ENCODE peak calls at places on chromosomes 1 and 21, in six cellular contexts. Y is IMR-90, D is H1, I is neuronal stem cell, E is H9, V is mesenchymal stem cell. Z is an unnamed sample.

GRCh38 chr1:76285578-76286135 is 211.1 kb downstream of the ST6GALNAC3 start:
- DNase-seq in Y (no peak), D (no peak), I (no peak), E (no peak), V (no peak), Z (no peak)

GRCh38 chr1:185585770-185586169 is 148.4 kb upstream of the HMCN1 start:
- DNase-seq in Y (no peak), D (no peak), I (no peak), E (no peak), V (no peak), Z (no peak)

GRCh38 chr1:169601096-169601881 is 15.0 kb upstream of the F5 start:
- DNase-seq in Y (peak; percentile 20), D (no peak), I (peak; percentile 8), E (no peak), V (peak; percentile 43), Z (no peak)

GRCh38 chr1:31366796-31367195 is 6.1 kb downstream of the FABP3 start:
- DNase-seq in Y (no peak), D (no peak), I (no peak), E (no peak), V (no peak), Z (no peak)

GRCh38 chr1:204445860-204446412 is 34.3 kb upstream of the PPP1R15B start:
- DNase-seq in Y (peak; percentile 27), D (peak; percentile 99), I (no peak), E (peak; percentile 89), V (peak; percentile 36), Z (peak; percentile 97)

GRCh38 chr21:33434770-33435360 is 31.7 kb downstream of the IFNGR2 start:
- DNase-seq in Y (peak; percentile 96), D (no peak), I (no peak), E (no peak), V (peak; percentile 93), Z (no peak)

GRCh38 chr1:118987431-118988185 is 535 bp downstream of the TBX15 start:
- DNase-seq in Y (no peak), D (peak; percentile 83), I (no peak), E (peak; percentile 72), V (peak; percentile 14), Z (no peak)

GRCh38 chr1:187714501-187714900 is 885.8 kb downstream of the PLA2G4A start:
- DNase-seq in Y (no peak), D (no peak), I (no peak), E (no peak), V (no peak), Z (no peak)

GRCh38 chr1:5099018-5099417 is 444.6 kb downstream of the AJAP1 start:
- DNase-seq in Y (no peak), D (no peak), I (peak; percentile 58), E (no peak), V (no peak), Z (no peak)

GRCh38 chr1:204731509-204731908 is 46.0 kb upstream of the LRRN2 start:
- DNase-seq in Y (no peak), D (peak; percentile 42), I (no peak), E (no peak), V (no peak), Z (no peak)

GRCh38 chr1:220875233-220875632 is 4.0 kb upstream of the HLX start:
- DNase-seq in Y (no peak), D (no peak), I (no peak), E (no peak), V (no peak), Z (no peak)

GRCh38 chr21:36184561-36184960 is 27.9 kb downstream of the DOP1B start:
- DNase-seq in Y (no peak), D (no peak), I (no peak), E (no peak), V (no peak), Z (no peak)

GRCh38 chr1:32063261-32063681 is 9.5 kb upstream of the TMEM39B start:
- DNase-seq in Y (peak; percentile 76), D (no peak), I (no peak), E (no peak), V (peak; percentile 78), Z (peak; percentile 65)

GRCh38 chr1:11882814-11883538 is 24.2 kb upstream of the NPPB start:
- DNase-seq in Y (no peak), D (no peak), I (no peak), E (peak; percentile 80), V (no peak), Z (peak; percentile 25)

GRCh38 chr1:162236201-162236600 is 140.5 kb downstream of the SPATA46 start:
- DNase-seq in Y (no peak), D (no peak), I (no peak), E (no peak), V (no peak), Z (no peak)

GRCh38 chr1:84721152-84721551 is 30.9 kb upstream of the SSX2IP start:
- DNase-seq in Y (peak; percentile 81), D (no peak), I (no peak), E (no peak), V (peak; percentile 45), Z (no peak)

GRCh38 chr1:54301494-54301893 is 101.5 kb downstream of the MRPL37 start:
- DNase-seq in Y (no peak), D (no peak), I (no peak), E (no peak), V (no peak), Z (no peak)

GRCh38 chr1:218890436-218890835 is 283.2 kb upstream of the LYPLAL1 start:
- DNase-seq in Y (no peak), D (no peak), I (no peak), E (no peak), V (no peak), Z (no peak)

GRCh38 chr1:81801032-81801833 is 499 bp downstream of the ADGRL2 start:
- DNase-seq in Y (peak; percentile 88), D (peak; percentile 86), I (peak; percentile 88), E (peak; percentile 86), V (peak; percentile 97), Z (peak; percentile 24)

GRCh38 chr1:181126871-181127587 is 38.5 kb downstream of the IER5 start:
- DNase-seq in Y (no peak), D (no peak), I (no peak), E (no peak), V (no peak), Z (peak; percentile 34)

GRCh38 chr1:53276153-53276901 is 38.0 kb upstream of the MAGOH start:
- DNase-seq in Y (no peak), D (no peak), I (no peak), E (no peak), V (no peak), Z (no peak)

GRCh38 chr1:55483523-55483922 is 268.4 kb upstream of the USP24 start:
- DNase-seq in Y (no peak), D (no peak), I (no peak), E (peak; percentile 37), V (no peak), Z (peak; percentile 27)

GRCh38 chr1:211952299-211952698 is 83.1 kb downstream of the INTS7 start:
- DNase-seq in Y (no peak), D (no peak), I (no peak), E (no peak), V (no peak), Z (no peak)

GRCh38 chr1:211951856-211952255 is 83.5 kb downstream of the INTS7 start:
- DNase-seq in Y (peak; percentile 74), D (no peak), I (no peak), E (no peak), V (peak; percentile 50), Z (no peak)

GRCh38 chr1:211944733-211945500 is 90.4 kb downstream of the INTS7 start:
- DNase-seq in Y (peak; percentile 22), D (no peak), I (no peak), E (peak; percentile 59), V (peak; percentile 34), Z (peak; percentile 7)

GRCh38 chr1:211948377-211948776 is 87.0 kb downstream of the INTS7 start:
- DNase-seq in Y (no peak), D (no peak), I (no peak), E (no peak), V (no peak), Z (no peak)

GRCh38 chr1:211947396-211948295 is 87.7 kb downstream of the INTS7 start:
- DNase-seq in Y (no peak), D (no peak), I (no peak), E (peak; percentile 46), V (no peak), Z (no peak)
- H3K9me3 ChIP-seq in Y (no peaks in the 10 kb centered on the region), D (no peaks in the 10 kb centered on the region), I (no peaks in the 10 kb centered on the region), E (no peaks in the 10 kb centered on the region), V (no peaks in the 10 kb centered on the region), Z (no peaks in the 10 kb centered on the region)

DNA sequence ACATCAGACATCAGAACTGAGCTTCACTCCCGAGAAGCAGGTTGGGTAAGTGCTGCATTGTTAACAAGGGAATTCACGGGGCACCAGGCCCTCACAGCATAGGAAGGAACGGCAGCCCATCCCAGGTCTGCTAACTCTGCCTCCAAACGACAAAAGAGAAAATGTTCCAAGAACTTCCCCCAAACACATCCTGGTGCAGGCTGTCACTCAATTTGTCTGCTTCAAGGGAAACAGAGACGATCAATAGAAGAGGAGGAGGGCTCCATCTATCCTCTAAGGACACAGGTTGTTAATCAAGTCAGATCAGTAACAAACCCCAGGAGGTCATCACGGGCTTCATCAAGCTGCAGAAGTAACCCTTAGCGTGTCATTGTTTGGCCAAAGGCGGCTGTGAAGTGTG is 3.5 kb upstream of the TSPEAR start:
- DNase-seq in Y (no peak), D (peak; percentile 33), I (no peak), E (no peak), V (no peak), Z (no peak)
- H3K4me2 ChIP-seq in Y (no peak overlapping the region), D (no peak overlapping the region), I (no peak overlapping the region), E (no peak overlapping the region), V (no peak overlapping the region), Z (no peak overlapping the region)

GRCh38 chr1:77975907-77976306 is 3.0 kb downstream of the FUBP1 start:
- DNase-seq in Y (no peak), D (no peak), I (no peak), E (no peak), V (peak; percentile 12), Z (no peak)
- H4K91ac ChIP-seq in Y (no peak overlapping the region), D (no peak overlapping the region), I (no peak overlapping the region), E (no peak overlapping the region), V (no peak overlapping the region), Z (no peak overlapping the region)

DNA sequence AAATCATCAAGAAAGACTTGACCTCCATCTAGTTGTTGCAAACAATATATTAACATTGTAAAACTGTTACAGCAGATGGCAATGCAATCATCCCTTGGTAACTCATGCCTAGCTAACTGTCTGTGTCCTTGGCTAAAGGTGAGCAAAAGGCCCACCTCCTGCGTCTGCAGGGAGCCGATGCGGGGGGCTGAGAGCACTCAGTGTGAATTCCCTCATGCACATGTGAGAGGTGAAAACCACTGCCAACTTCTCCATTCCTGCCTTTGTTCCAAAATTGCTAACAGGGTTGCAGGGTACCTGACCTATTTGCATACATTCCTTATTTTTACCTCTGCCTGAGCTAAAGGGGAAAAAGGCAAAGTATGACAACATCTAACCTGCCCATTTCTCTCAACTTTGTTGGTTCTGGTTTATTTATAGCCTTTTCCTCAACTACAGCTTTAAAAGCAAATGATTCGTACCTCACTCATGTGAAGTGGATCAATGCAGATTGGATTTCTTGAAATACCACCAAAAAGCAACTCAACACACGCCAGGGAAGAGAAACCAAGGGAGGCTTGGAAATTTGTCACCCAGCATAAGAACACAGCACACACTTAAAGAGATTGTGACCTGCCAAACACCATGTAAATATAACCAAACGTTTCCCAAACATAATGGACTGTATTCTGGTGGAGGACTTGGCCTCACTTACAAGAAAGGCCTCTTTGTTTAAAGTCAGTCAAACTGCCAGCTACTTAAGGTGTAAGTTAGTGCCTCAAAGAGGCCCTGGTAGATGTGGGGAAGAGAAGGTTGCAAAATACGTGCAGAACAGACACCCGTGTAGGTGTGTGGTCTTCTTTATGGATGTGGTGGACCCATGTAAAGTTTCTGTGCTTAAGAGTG is 651.0 kb downstream of the SMYD3 start:
- DNase-seq in Y (peak; percentile 59), D (no peak), I (no peak), E (no peak), V (peak; percentile 10), Z (no peak)
- H3K9me3 ChIP-seq in Y (no peaks in the 10 kb centered on the region), D (no peaks in the 10 kb centered on the region), I (no peaks in the 10 kb centered on the region), E (no peaks in the 10 kb centered on the region), V (no peaks in the 10 kb centered on the region), Z (no peaks in the 10 kb centered on the region)

Z was measured in trophoblast cell.